ENCODE peak calls at places on chromosome 19, in eight cellular contexts. One of them, this sample, is unnamed. For H3K27me3 and H3K36me3, the result is how much of the 10 kb centered on the place peaks cover.

GRCh38 chr19:5903502-5904301 is at the start of gene NDUFA11:
- DNase-seq in thoracic aorta: peak
- DNase-seq in mammary epithelial cell: no peak
- DNase-seq in BE2C: peak
- DNase-seq in tibial nerve: peak
- DNase-seq in adrenal gland: peak
- DNase-seq in uterus: peak
- DNase-seq in neural progenitor cell: peak
- DNase-seq in this sample: peak

GRCh38 chr19:5608271-5608666 is 14.3 kb downstream of the SAFB2 start:
- DNase-seq in thoracic aorta: no peak
- DNase-seq in mammary epithelial cell: no peak
- DNase-seq in BE2C: no peak
- DNase-seq in tibial nerve: no peak
- DNase-seq in adrenal gland: no peak
- DNase-seq in uterus: no peak
- DNase-seq in neural progenitor cell: no peak
- DNase-seq in this sample: no peak

GRCh38 chr19:13411899-13412298 is 94.4 kb downstream of the CACNA1A start:
- DNase-seq in thoracic aorta: no peak
- DNase-seq in mammary epithelial cell: no peak
- DNase-seq in BE2C: no peak
- DNase-seq in tibial nerve: no peak
- DNase-seq in adrenal gland: no peak
- DNase-seq in uterus: no peak
- DNase-seq in neural progenitor cell: no peak
- DNase-seq in this sample: no peak

GRCh38 chr19:53577968-53578367 is 40.0 kb downstream of the ZNF331 start:
- DNase-seq in thoracic aorta: no peak
- DNase-seq in mammary epithelial cell: no peak
- DNase-seq in BE2C: no peak
- DNase-seq in tibial nerve: no peak
- DNase-seq in adrenal gland: no peak
- DNase-seq in uterus: no peak
- DNase-seq in neural progenitor cell: no peak
- DNase-seq in this sample: no peak

GRCh38 chr19:7605490-7606222 is 10.0 kb downstream of the CAMSAP3 start:
- DNase-seq in thoracic aorta: no peak
- DNase-seq in mammary epithelial cell: peak
- DNase-seq in BE2C: peak
- DNase-seq in tibial nerve: no peak
- DNase-seq in adrenal gland: no peak
- DNase-seq in uterus: no peak
- DNase-seq in neural progenitor cell: peak
- DNase-seq in this sample: peak

GRCh38 chr19:4689403-4689802 is 19.3 kb upstream of the MYDGF start:
- DNase-seq in thoracic aorta: no peak
- DNase-seq in mammary epithelial cell: no peak
- DNase-seq in BE2C: no peak
- DNase-seq in tibial nerve: no peak
- DNase-seq in adrenal gland: no peak
- DNase-seq in uterus: no peak
- DNase-seq in neural progenitor cell: no peak
- DNase-seq in this sample: no peak

GRCh38 chr19:37551123-37551993 is 43.2 kb downstream of the ZNF571 start:
- DNase-seq in thoracic aorta: no peak
- DNase-seq in mammary epithelial cell: peak
- DNase-seq in BE2C: peak
- DNase-seq in tibial nerve: no peak
- DNase-seq in adrenal gland: no peak
- DNase-seq in uterus: no peak
- DNase-seq in neural progenitor cell: no peak
- DNase-seq in this sample: no peak

GRCh38 chr19:50801107-50801506 is 10.9 kb downstream of the ACP4 start:
- DNase-seq in thoracic aorta: no peak
- DNase-seq in mammary epithelial cell: no peak
- DNase-seq in BE2C: peak
- DNase-seq in tibial nerve: no peak
- DNase-seq in adrenal gland: no peak
- DNase-seq in uterus: no peak
- DNase-seq in neural progenitor cell: no peak
- DNase-seq in this sample: no peak

GRCh38 chr19:5789886-5790572 is 934 bp downstream of the DUS3L start:
- DNase-seq in thoracic aorta: no peak
- DNase-seq in mammary epithelial cell: peak
- DNase-seq in BE2C: no peak
- DNase-seq in tibial nerve: no peak
- DNase-seq in adrenal gland: no peak
- DNase-seq in uterus: no peak
- DNase-seq in neural progenitor cell: no peak
- DNase-seq in this sample: no peak

GRCh38 chr19:54248016-54248601 is 5.5 kb upstream of the LILRA6 start:
- DNase-seq in thoracic aorta: no peak
- DNase-seq in mammary epithelial cell: no peak
- DNase-seq in BE2C: no peak
- DNase-seq in tibial nerve: no peak
- DNase-seq in adrenal gland: no peak
- DNase-seq in uterus: no peak
- DNase-seq in neural progenitor cell: no peak
- DNase-seq in this sample: no peak

GRCh38 chr19:33724021-33724722 is 72.5 kb upstream of the KCTD15 start:
- DNase-seq in thoracic aorta: no peak
- DNase-seq in mammary epithelial cell: no peak
- DNase-seq in BE2C: peak
- DNase-seq in tibial nerve: no peak
- DNase-seq in adrenal gland: no peak
- DNase-seq in uterus: no peak
- DNase-seq in neural progenitor cell: no peak
- DNase-seq in this sample: no peak

GRCh38 chr19:11373166-11373884 is 1.1 kb upstream of the SWSAP1 start:
- DNase-seq in thoracic aorta: no peak
- DNase-seq in mammary epithelial cell: no peak
- DNase-seq in BE2C: peak
- DNase-seq in tibial nerve: no peak
- DNase-seq in adrenal gland: no peak
- DNase-seq in uterus: no peak
- DNase-seq in neural progenitor cell: peak
- DNase-seq in this sample: peak
- H3K4me3 ChIP-seq in thoracic aorta: no peak
- H3K4me3 ChIP-seq in mammary epithelial cell: no peak
- H3K4me3 ChIP-seq in BE2C: peak
- H3K4me3 ChIP-seq in tibial nerve: no peak
- H3K4me3 ChIP-seq in adrenal gland: no peak
- H3K4me3 ChIP-seq in uterus: no peak
- H3K4me3 ChIP-seq in neural progenitor cell: peak
- H3K4me3 ChIP-seq in this sample: no peak

GRCh38 chr19:1013218-1013617 is 7.7 kb downstream of the TMEM259 start:
- DNase-seq in thoracic aorta: no peak
- DNase-seq in mammary epithelial cell: no peak
- DNase-seq in BE2C: no peak
- DNase-seq in tibial nerve: no peak
- DNase-seq in adrenal gland: no peak
- DNase-seq in uterus: no peak
- DNase-seq in neural progenitor cell: no peak
- DNase-seq in this sample: no peak

GRCh38 chr19:1012334-1012733 is 8.6 kb downstream of the TMEM259 start:
- DNase-seq in thoracic aorta: no peak
- DNase-seq in mammary epithelial cell: no peak
- DNase-seq in BE2C: no peak
- DNase-seq in tibial nerve: no peak
- DNase-seq in adrenal gland: no peak
- DNase-seq in uterus: no peak
- DNase-seq in neural progenitor cell: no peak
- DNase-seq in this sample: no peak

GRCh38 chr19:1010586-1011510 is 10.1 kb downstream of the TMEM259 start:
- DNase-seq in thoracic aorta: no peak
- DNase-seq in mammary epithelial cell: no peak
- DNase-seq in BE2C: no peak
- DNase-seq in tibial nerve: no peak
- DNase-seq in adrenal gland: no peak
- DNase-seq in uterus: peak
- DNase-seq in neural progenitor cell: no peak
- DNase-seq in this sample: no peak

GRCh38 chr19:1009976-1010538 is 9.8 kb downstream of the GRIN3B start:
- DNase-seq in thoracic aorta: no peak
- DNase-seq in mammary epithelial cell: no peak
- DNase-seq in BE2C: no peak
- DNase-seq in tibial nerve: no peak
- DNase-seq in adrenal gland: no peak
- DNase-seq in uterus: peak
- DNase-seq in neural progenitor cell: no peak
- DNase-seq in this sample: no peak

DNA sequence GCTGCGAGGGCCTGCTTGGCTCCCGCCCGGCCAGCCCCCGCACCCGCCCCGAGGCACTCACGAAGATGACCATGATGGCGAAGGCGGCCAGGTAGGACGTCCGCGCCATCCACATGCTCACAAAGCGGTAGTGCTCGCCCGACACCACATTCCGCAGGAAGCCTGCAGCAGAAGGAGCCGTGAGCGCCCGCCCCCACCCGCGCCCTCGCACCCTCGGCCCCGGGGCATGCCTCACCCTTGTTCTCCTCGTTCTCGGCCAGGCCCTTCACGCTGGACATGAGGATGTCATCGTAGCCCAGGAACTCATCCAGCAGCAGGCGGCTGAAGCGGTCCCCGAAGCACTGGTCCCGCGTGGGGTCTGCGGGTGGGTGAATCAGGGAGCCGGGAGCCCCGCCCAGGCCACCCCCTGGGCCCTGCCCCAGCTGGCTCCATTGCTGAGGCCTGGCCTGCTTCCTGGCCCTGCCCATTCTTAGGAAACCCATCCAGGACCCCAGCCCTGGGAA is 9.0 kb downstream of the TMEM259 start:
- DNase-seq in thoracic aorta: no peak
- DNase-seq in mammary epithelial cell: no peak
- DNase-seq in BE2C: no peak
- DNase-seq in tibial nerve: no peak
- DNase-seq in adrenal gland: no peak
- DNase-seq in uterus: no peak
- DNase-seq in neural progenitor cell: no peak
- DNase-seq in this sample: no peak
- H3K27me3 ChIP-seq in thoracic aorta: under half
- H3K27me3 ChIP-seq in mammary epithelial cell: under half
- H3K27me3 ChIP-seq in BE2C: under half
- H3K27me3 ChIP-seq in tibial nerve: under half
- H3K27me3 ChIP-seq in adrenal gland: under half
- H3K27me3 ChIP-seq in uterus: under half
- H3K27me3 ChIP-seq in neural progenitor cell: under half
- H3K27me3 ChIP-seq in this sample: under half

DNA sequence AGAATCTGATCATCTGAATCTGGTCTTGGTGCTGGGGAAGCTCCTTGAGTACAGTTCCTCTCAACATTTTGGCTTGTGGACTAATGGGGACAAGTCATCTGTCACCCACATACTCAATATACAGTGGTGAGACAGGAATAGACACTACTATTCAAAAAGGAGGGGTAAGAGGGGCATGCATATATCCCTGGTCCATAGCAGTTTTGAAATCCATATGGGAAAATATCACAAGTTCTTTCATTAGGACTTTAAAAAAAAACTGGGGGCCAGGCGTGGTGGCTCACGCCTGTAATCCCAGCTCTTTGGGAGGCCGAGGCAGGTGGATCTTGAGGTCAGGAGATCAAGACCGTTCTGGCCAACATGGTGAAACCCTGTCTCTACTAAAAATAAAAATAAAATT is 20.3 kb upstream of the PPP5C start:
- DNase-seq in thoracic aorta: no peak
- DNase-seq in mammary epithelial cell: no peak
- DNase-seq in BE2C: no peak
- DNase-seq in tibial nerve: no peak
- DNase-seq in adrenal gland: no peak
- DNase-seq in uterus: no peak
- DNase-seq in neural progenitor cell: no peak
- DNase-seq in this sample: no peak
- H3K36me3 ChIP-seq in thoracic aorta: half or more
- H3K36me3 ChIP-seq in mammary epithelial cell: under half
- H3K36me3 ChIP-seq in BE2C: under half
- H3K36me3 ChIP-seq in tibial nerve: half or more
- H3K36me3 ChIP-seq in adrenal gland: under half
- H3K36me3 ChIP-seq in uterus: under half
- H3K36me3 ChIP-seq in neural progenitor cell: under half
- H3K36me3 ChIP-seq in this sample: under half

GRCh38 chr19:44808463-44809371 is at the start of gene BCAM:
- DNase-seq in thoracic aorta: no peak
- DNase-seq in mammary epithelial cell: peak
- DNase-seq in BE2C: peak
- DNase-seq in tibial nerve: peak
- DNase-seq in adrenal gland: peak
- DNase-seq in uterus: peak
- DNase-seq in neural progenitor cell: peak
- DNase-seq in this sample: peak
- H3K4me3 ChIP-seq in thoracic aorta: peak
- H3K4me3 ChIP-seq in mammary epithelial cell: peak
- H3K4me3 ChIP-seq in BE2C: peak
- H3K4me3 ChIP-seq in tibial nerve: peak
- H3K4me3 ChIP-seq in adrenal gland: peak
- H3K4me3 ChIP-seq in uterus: peak
- H3K4me3 ChIP-seq in neural progenitor cell: peak
- H3K4me3 ChIP-seq in this sample: peak

GRCh38 chr19:41937525-41937924 is 9.3 kb upstream of the ERFL start:
- DNase-seq in thoracic aorta: no peak
- DNase-seq in mammary epithelial cell: no peak
- DNase-seq in BE2C: no peak
- DNase-seq in tibial nerve: no peak
- DNase-seq in adrenal gland: no peak
- DNase-seq in uterus: no peak
- DNase-seq in neural progenitor cell: no peak
- DNase-seq in this sample: no peak

GRCh38 chr19:41936961-41937360 is 8.7 kb upstream of the ERFL start:
- DNase-seq in thoracic aorta: no peak
- DNase-seq in mammary epithelial cell: no peak
- DNase-seq in BE2C: no peak
- DNase-seq in tibial nerve: no peak
- DNase-seq in adrenal gland: no peak
- DNase-seq in uterus: no peak
- DNase-seq in neural progenitor cell: no peak
- DNase-seq in this sample: no peak

GRCh38 chr19:41935781-41936415 is 7.6 kb upstream of the ERFL start:
- DNase-seq in thoracic aorta: no peak
- DNase-seq in mammary epithelial cell: no peak
- DNase-seq in BE2C: no peak
- DNase-seq in tibial nerve: no peak
- DNase-seq in adrenal gland: no peak
- DNase-seq in uterus: no peak
- DNase-seq in neural progenitor cell: no peak
- DNase-seq in this sample: no peak

GRCh38 chr19:41934849-41935374 is 6.7 kb upstream of the ERFL start:
- DNase-seq in thoracic aorta: no peak
- DNase-seq in mammary epithelial cell: peak
- DNase-seq in BE2C: peak
- DNase-seq in tibial nerve: peak
- DNase-seq in adrenal gland: peak
- DNase-seq in uterus: peak
- DNase-seq in neural progenitor cell: peak
- DNase-seq in this sample: peak

GRCh38 chr19:41936416-41936850 is 8.2 kb upstream of the ERFL start:
- DNase-seq in thoracic aorta: no peak
- DNase-seq in mammary epithelial cell: peak
- DNase-seq in BE2C: no peak
- DNase-seq in tibial nerve: no peak
- DNase-seq in adrenal gland: no peak
- DNase-seq in uterus: no peak
- DNase-seq in neural progenitor cell: no peak
- DNase-seq in this sample: no peak
- H3K27me3 ChIP-seq in thoracic aorta: under half
- H3K27me3 ChIP-seq in mammary epithelial cell: under half
- H3K27me3 ChIP-seq in BE2C: half or more
- H3K27me3 ChIP-seq in tibial nerve: half or more
- H3K27me3 ChIP-seq in adrenal gland: under half
- H3K27me3 ChIP-seq in uterus: under half
- H3K27me3 ChIP-seq in neural progenitor cell: half or more
- H3K27me3 ChIP-seq in this sample: under half

This sample was measured in MG63.